ENCODE peak calls at places on chromosome 16, in eight cellular contexts. F is amygdala; B is CD8-positive, alpha-beta T cell; D is AG10803; V is substantia nigra; P is BJ; L is ELF-1; E is H9. T is an unnamed sample.

GRCh38 chr16:46728804-46729203 is 19.3 kb downstream of the MYLK3 start:
- DNase-seq in F (no peak), B (no peak), D (no peak), V (no peak), P (no peak), L (no peak), E (no peak), T (no peak)

GRCh38 chr16:263182-263774 is 12.5 kb downstream of the RGS11 start:
- DNase-seq in F (no peak), B (no peak), D (no peak), V (no peak), P (no peak), L (no peak), E (no peak), T (no peak)

GRCh38 chr16:67013823-67014640 is 14.9 kb upstream of the CBFB start:
- DNase-seq in F (peak; percentile 54), B (peak; percentile 64), D (peak; percentile 54), V (peak; percentile 36), P (no peak), L (peak; percentile 61), E (peak; percentile 53), T (peak; percentile 64)

GRCh38 chr16:82524939-82525338 is 101.8 kb upstream of the CDH13 start:
- DNase-seq in F (no peak), B (no peak), D (no peak), V (no peak), P (no peak), L (no peak), E (no peak), T (peak; percentile 91)

GRCh38 chr16:29662729-29663019 is 373 bp upstream of the SPN start:
- DNase-seq in F (no peak), B (peak; percentile 56), D (no peak), V (no peak), P (no peak), L (no peak), E (no peak), T (no peak)

GRCh38 chr16:68664297-68664696 is 19.2 kb downstream of the CDH3 start:
- DNase-seq in F (no peak), B (no peak), D (no peak), V (no peak), P (no peak), L (no peak), E (no peak), T (no peak)

GRCh38 chr16:7313170-7313569 is 19.5 kb upstream of the RBFOX1 start:
- DNase-seq in F (no peak), B (no peak), D (no peak), V (no peak), P (no peak), L (peak; percentile 37), E (no peak), T (no peak)

GRCh38 chr16:83308414-83308813 is 499.4 kb upstream of the HSBP1 start:
- DNase-seq in F (no peak), B (no peak), D (no peak), V (no peak), P (no peak), L (no peak), E (no peak), T (no peak)

GRCh38 chr16:720507-720989 is 398 bp upstream of the ANTKMT start:
- DNase-seq in F (peak; percentile 75), B (no peak), D (peak; percentile 59), V (peak; percentile 48), P (no peak), L (peak; percentile 76), E (peak; percentile 73), T (peak; percentile 75)

GRCh38 chr16:89697161-89697615 is 4.3 kb downstream of the SPATA2L start:
- DNase-seq in F (no peak), B (no peak), D (no peak), V (no peak), P (no peak), L (no peak), E (no peak), T (peak; percentile 17)

GRCh38 chr16:56451753-56452689 is 667 bp downstream of the OGFOD1 start:
- DNase-seq in F (no peak), B (no peak), D (peak; percentile 55), V (no peak), P (peak; percentile 2), L (peak; percentile 47), E (peak; percentile 28), T (peak; percentile 66)

GRCh38 chr16:50354629-50355456 is 13.9 kb downstream of the BRD7 start:
- DNase-seq in F (no peak), B (no peak), D (no peak), V (no peak), P (no peak), L (no peak), E (no peak), T (peak; percentile 60)

GRCh38 chr16:10983175-10983558 is 38.8 kb downstream of the CLEC16A start:
- DNase-seq in F (no peak), B (peak; percentile 16), D (no peak), V (no peak), P (no peak), L (no peak), E (no peak), T (peak; percentile 45)

GRCh38 chr16:50640391-50640790 is 40.7 kb downstream of the SNX20 start:
- DNase-seq in F (no peak), B (no peak), D (peak; percentile 25), V (no peak), P (no peak), L (no peak), E (no peak), T (no peak)

GRCh38 chr16:84618428-84619102 is 687 bp upstream of the COTL1 start:
- DNase-seq in F (no peak), B (no peak), D (peak; percentile 94), V (no peak), P (peak; percentile 95), L (peak; percentile 87), E (peak; percentile 92), T (no peak)

GRCh38 chr16:28491080-28491969 is 549 bp downstream of the CLN3 start:
- DNase-seq in F (no peak), B (peak; percentile 31), D (peak; percentile 9), V (peak; percentile 43), P (no peak), L (peak; percentile 56), E (peak; percentile 59), T (peak; percentile 8)

GRCh38 chr16:85707528-85708095 is 18.9 kb upstream of the GINS2 start:
- DNase-seq in F (no peak), B (no peak), D (no peak), V (no peak), P (no peak), L (no peak), E (no peak), T (no peak)

GRCh38 chr16:75286996-75287395 is 35.6 kb upstream of the BCAR1 start:
- DNase-seq in F (no peak), B (no peak), D (no peak), V (no peak), P (no peak), L (no peak), E (no peak), T (peak; percentile 77)

T was measured in NCI-H2171 treated with DMSO at 0.1 percent for 48 hours.